ENCODE peak calls at places on chromosomes 11 and 22, in four cellular contexts. Y is stimulated activated CD8-positive, alpha-beta memory T cell treated with anti-CD3 and anti-CD28 coated beads, Interleukin-4, amount 100 ng/mL, for 4 hours; E is NCI-H2081 treated with DMSO at 0.1 percent for 48 hours; K is posterior cingulate gyrus. A is an unnamed sample.

GRCh38 chr11:3135491-3136440 is 29.3 kb downstream of the OSBPL5 start:
- DNase-seq in Y (no peak), E (no peak), K (peak), A (no peak)

GRCh38 chr22:16958475-16958874 is 49.5 kb downstream of the GAB4 start:
- DNase-seq in Y (no peak), E (no peak), K (no peak), A (no peak)

GRCh38 chr11:88206746-88207145 is 31.5 kb upstream of the RAB38 start:
- DNase-seq in Y (no peak), E (no peak), K (no peak), A (no peak)

GRCh38 chr11:27619936-27620335 is 80.3 kb downstream of the BDNF start:
- DNase-seq in Y (no peak), E (no peak), K (no peak), A (no peak)

GRCh38 chr11:777288-778255 is at the start of gene GATD1:
- DNase-seq in Y (peak), E (peak), K (peak), A (peak)

GRCh38 chr11:12086271-12087074 is 23.9 kb upstream of the MICAL2 start:
- DNase-seq in Y (no peak), E (no peak), K (no peak), A (no peak)

GRCh38 chr11:115217726-115218311 is 286.4 kb downstream of the CADM1 start:
- DNase-seq in Y (no peak), E (no peak), K (no peak), A (no peak)

GRCh38 chr22:16972311-16972710 is 35.7 kb downstream of the GAB4 start:
- DNase-seq in Y (no peak), E (no peak), K (no peak), A (no peak)

GRCh38 chr11:134049303-134049702 is 19.6 kb upstream of the JAM3 start:
- DNase-seq in Y (no peak), E (no peak), K (no peak), A (peak)

GRCh38 chr22:43142881-43143562 is at the start of gene MCAT:
- DNase-seq in Y (peak), E (no peak), K (peak), A (peak)

GRCh38 chr11:73141309-73142127 is 600 bp downstream of the FCHSD2 start:
- DNase-seq in Y (peak), E (no peak), K (peak), A (peak)

GRCh38 chr11:66119348-66120133 is 49.5 kb downstream of the PACS1 start:
- DNase-seq in Y (no peak), E (no peak), K (no peak), A (no peak)

GRCh38 chr11:109512249-109512648 is 90.3 kb downstream of the C11orf87 start:
- DNase-seq in Y (no peak), E (no peak), K (no peak), A (no peak)